ENCODE peak calls at places on chromosomes 5 and 9, in four cellular contexts. G is HCT116, X is K562, W is HepG2. O is an unnamed sample. For H3K4me1, the result is how much of the 10 kb centered on the place peaks cover.

GRCh38 chr5:91898865-91899264 is 515.7 kb upstream of the ARRDC3 start:
- DNase-seq in G (no peak), X (no peak), W (no peak), O (no peak)

GRCh38 chr5:176812269-176813259 is 2.2 kb downstream of the UNC5A start:
- DNase-seq in G (no peak), X (peak), W (peak), O (no peak)

GRCh38 chr5:105581988-105582690 is 2019.5 kb upstream of the NUDT12 start:
- DNase-seq in G (no peak), X (no peak), W (no peak), O (no peak)

GRCh38 chr5:67648201-67648671 is 451.6 kb upstream of the CD180 start:
- DNase-seq in G (no peak), X (no peak), W (no peak), O (no peak)

GRCh38 chr5:64298586-64298985 is 132.9 kb downstream of the RNF180 start:
- DNase-seq in G (no peak), X (no peak), W (no peak), O (no peak)

GRCh38 chr5:168120416-168121137 is 170.9 kb upstream of the WWC1 start:
- DNase-seq in G (no peak), X (no peak), W (no peak), O (no peak)

GRCh38 chr9:7777776-7778175 is 21.8 kb downstream of the DMAC1 start:
- DNase-seq in G (no peak), X (no peak), W (no peak), O (no peak)

GRCh38 chr9:125810161-125810560 is 63.0 kb downstream of the PBX3 start:
- DNase-seq in G (no peak), X (no peak), W (no peak), O (no peak)

GRCh38 chr5:161086456-161086855 is 234.4 kb upstream of the ATP10B start:
- DNase-seq in G (no peak), X (no peak), W (no peak), O (no peak)

GRCh38 chr5:89064691-89065207 is 181.8 kb upstream of the MEF2C start:
- DNase-seq in G (no peak), X (no peak), W (no peak), O (no peak)

GRCh38 chr9:12695474-12695873 is 2.3 kb downstream of the TYRP1 start:
- DNase-seq in G (no peak), X (no peak), W (no peak), O (no peak)

GRCh38 chr5:81513982-81514381 is 120.0 kb upstream of the ACOT12 start:
- DNase-seq in G (no peak), X (no peak), W (no peak), O (no peak)

GRCh38 chr5:99033014-99033931 is 104.5 kb upstream of the CHD1 start:
- DNase-seq in G (no peak), X (peak), W (no peak), O (no peak)

GRCh38 chr5:142699105-142699720 is 13.3 kb upstream of the FGF1 start:
- DNase-seq in G (peak), X (peak), W (peak), O (peak)

GRCh38 chr9:137482094-137482781 is 23.1 kb upstream of the NSMF start:
- DNase-seq in G (no peak), X (peak), W (peak), O (no peak)

GRCh38 chr5:122062205-122062604 is 15.9 kb downstream of the LOX start:
- DNase-seq in G (no peak), X (no peak), W (no peak), O (no peak)

GRCh38 chr5:67192719-67193464 is 3.7 kb downstream of the CD180 start:
- DNase-seq in G (no peak), X (no peak), W (no peak), O (no peak)

GRCh38 chr5:134451618-134452505 is 40.2 kb upstream of the CDKN2AIPNL start:
- DNase-seq in G (no peak), X (peak), W (no peak), O (no peak)

GRCh38 chr5:139388198-139388821 is 1.4 kb downstream of the MZB1 start:
- DNase-seq in G (no peak), X (no peak), W (peak), O (no peak)

GRCh38 chr9:135478191-135478590 is 1.4 kb upstream of the PPP1R26 start:
- DNase-seq in G (no peak), X (no peak), W (no peak), O (no peak)

GRCh38 chr9:70601000-70601929 is 186.8 kb upstream of the KLF9 start:
- DNase-seq in G (no peak), X (no peak), W (peak), O (no peak)

GRCh38 chr9:100406962-100407361 is 20.0 kb upstream of the MSANTD3 start:
- DNase-seq in G (no peak), X (peak), W (no peak), O (no peak)

GRCh38 chr5:133831506-133832224 is 136.8 kb downstream of the C5orf15 start:
- DNase-seq in G (no peak), X (no peak), W (no peak), O (no peak)

GRCh38 chr5:6435356-6435755 is 13.3 kb upstream of the UBE2QL1 start:
- DNase-seq in G (peak), X (peak), W (peak), O (no peak)

GRCh38 chr9:121225240-121225639 is 23.6 kb upstream of the RAB14 start:
- DNase-seq in G (no peak), X (peak), W (no peak), O (no peak)

GRCh38 chr5:12691330-12691729 is 787.1 kb upstream of the CTNND2 start:
- DNase-seq in G (no peak), X (no peak), W (no peak), O (no peak)

GRCh38 chr9:135244751-135245221 is 157.3 kb downstream of the OLFM1 start:
- DNase-seq in G (no peak), X (no peak), W (no peak), O (no peak)

GRCh38 chr5:81422671-81423070 is 28.7 kb upstream of the ACOT12 start:
- DNase-seq in G (no peak), X (no peak), W (peak), O (peak)

GRCh38 chr9:25117791-25118190 is 560.5 kb downstream of the TUSC1 start:
- DNase-seq in G (no peak), X (no peak), W (no peak), O (no peak)

GRCh38 chr9:14313951-14314423 is at the start of gene NFIB:
- DNase-seq in G (no peak), X (peak), W (peak), O (no peak)

GRCh38 chr5:152995214-152995725 is 495.2 kb upstream of the GRIA1 start:
- DNase-seq in G (no peak), X (no peak), W (no peak), O (no peak)

GRCh38 chr9:8179381-8180053 is 379.9 kb upstream of the DMAC1 start:
- DNase-seq in G (no peak), X (no peak), W (no peak), O (no peak)

GRCh38 chr9:111839387-111839786 is 44.6 kb upstream of the SHOC1 start:
- DNase-seq in G (no peak), X (no peak), W (peak), O (no peak)

GRCh38 chr9:111842313-111842712 is 47.6 kb upstream of the SHOC1 start:
- DNase-seq in G (no peak), X (no peak), W (no peak), O (no peak)

GRCh38 chr9:111838439-111838838 is 43.7 kb upstream of the SHOC1 start:
- DNase-seq in G (no peak), X (no peak), W (no peak), O (no peak)

GRCh38 chr9:111843971-111844370 is 49.2 kb upstream of the SHOC1 start:
- DNase-seq in G (no peak), X (no peak), W (no peak), O (no peak)

DNA sequence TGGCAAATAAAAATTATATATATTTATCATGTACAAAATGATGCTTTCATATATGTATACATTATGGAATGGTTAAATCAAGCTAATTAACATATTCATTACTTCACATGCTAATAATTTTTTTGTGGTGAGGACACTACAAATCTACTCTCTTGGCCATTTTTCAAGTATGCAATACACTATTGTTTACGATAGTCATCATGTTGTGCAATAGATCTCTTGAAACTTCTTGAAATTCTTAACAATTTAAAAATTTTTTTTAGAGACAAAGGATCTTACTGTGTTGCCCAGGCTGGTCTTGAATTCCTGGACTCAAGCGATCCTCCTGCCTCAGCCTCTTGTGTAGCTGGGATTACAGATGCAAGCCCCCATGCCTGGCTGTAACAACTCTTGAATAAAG is 45.2 kb upstream of the SHOC1 start:
- DNase-seq in G (no peak), X (no peak), W (no peak), O (no peak)
- H3K4me1 ChIP-seq in G (under half), X (under half), W (under half), O (under half)

DNA sequence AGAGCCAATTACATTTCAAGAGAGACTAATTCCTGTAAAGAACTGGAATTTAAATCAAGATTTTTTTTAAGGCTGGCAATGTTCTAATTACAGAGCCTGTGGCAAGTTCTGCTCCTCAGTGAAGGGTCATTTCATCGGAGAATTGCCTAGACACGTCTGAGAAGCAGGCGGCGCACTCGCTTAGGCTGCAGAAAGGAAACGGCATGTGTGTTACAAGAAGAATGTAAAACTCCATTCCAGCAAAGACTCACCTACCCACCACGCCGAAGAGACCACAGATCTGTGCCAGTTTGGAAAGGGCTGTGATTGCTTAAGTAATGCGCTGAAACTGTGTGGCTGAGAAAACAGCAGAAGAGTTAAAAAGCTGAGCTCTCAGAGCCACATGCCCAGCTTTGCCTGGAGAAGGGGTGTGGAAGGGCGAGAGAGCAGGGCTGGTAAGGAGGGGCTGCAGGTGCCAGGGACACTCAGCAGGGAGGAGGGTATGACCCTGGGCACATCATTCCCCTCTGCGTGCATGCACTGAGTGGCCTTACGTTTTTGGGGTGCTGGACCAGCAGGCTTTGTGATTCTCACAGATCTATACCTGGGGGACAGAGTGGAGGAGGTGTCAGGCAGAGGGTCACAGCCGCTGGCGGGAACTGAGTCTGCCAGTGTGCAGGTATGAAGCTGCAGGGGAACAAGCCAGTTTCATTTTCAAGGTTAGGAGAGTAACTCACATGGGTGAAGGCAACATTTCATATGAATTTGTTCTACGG is 17.8 kb upstream of the SLC25A51 start:
- DNase-seq in G (no peak), X (no peak), W (no peak), O (no peak)
- TF ChIP-seq CTCF in G (no peak), X (no peak), W (no peak), O (no peak)

GRCh38 chr9:107137495-107138202 is 145.4 kb upstream of the RAD23B start:
- DNase-seq in G (peak), X (peak), W (peak), O (no peak)
- TF ChIP-seq TCF7L2 in G (no peak), X (no peak), W (no peak), O (no peak)

GRCh38 chr5:136018814-136019777 is 9.7 kb upstream of the TGFBI start:
- DNase-seq in G (no peak), X (no peak), W (peak), O (no peak)
- H3K4me1 ChIP-seq in G (under half), X (under half), W (under half), O (under half)

DNA sequence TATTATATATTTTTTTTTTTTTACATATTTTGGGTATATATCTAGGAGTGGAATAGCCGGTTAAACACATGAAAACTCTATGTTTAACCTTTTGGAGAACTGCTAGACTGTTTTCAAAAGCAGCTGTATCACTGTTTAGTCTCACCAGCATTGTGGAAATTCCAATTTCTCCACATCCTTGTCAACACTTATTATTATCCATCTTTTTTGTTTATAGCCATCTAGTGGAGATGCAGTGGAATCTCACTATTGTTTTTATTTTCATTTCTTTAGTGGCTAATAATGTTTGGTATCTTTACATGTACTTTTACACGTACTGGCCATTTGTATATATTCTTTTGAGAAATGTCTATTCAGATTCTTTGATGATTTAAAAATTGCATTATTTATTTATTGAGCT is 22.7 kb upstream of the CCDC180 start:
- DNase-seq in G (no peak), X (no peak), W (no peak), O (no peak)
- TF ChIP-seq CTCF in G (peak), X (peak), W (no peak), O (no peak)